ENCODE peak calls at places on chromosomes 11 and 22, in eight cellular contexts. B, H, C, E, X, N, G and L are unnamed samples.

GRCh38 chr11:96311120-96311568 is 31.9 kb downstream of the MAML2 start:
- DNase-seq in B (no peak), H (no peak), C (peak; percentile 87), E (no peak), X (peak; percentile 50), N (no peak), G (no peak), L (no peak)

GRCh38 chr11:71326328-71326940 is 74.1 kb upstream of the SHANK2 start:
- DNase-seq in B (peak; percentile 38), H (no peak), C (no peak), E (no peak), X (no peak), N (peak; percentile 17), G (no peak), L (no peak)

GRCh38 chr11:65489706-65490310 is 9.0 kb upstream of the MALAT1 start:
- DNase-seq in B (peak; percentile 76), H (no peak), C (peak; percentile 70), E (peak; percentile 52), X (no peak), N (peak; percentile 71), G (no peak), L (no peak)

GRCh38 chr11:19220903-19221682 is 19.3 kb upstream of the CSRP3 start:
- DNase-seq in B (no peak), H (no peak), C (no peak), E (no peak), X (no peak), N (no peak), G (no peak), L (no peak)

GRCh38 chr11:3344775-3345174 is 34.2 kb downstream of the ZNF195 start:
- DNase-seq in B (no peak), H (no peak), C (no peak), E (no peak), X (no peak), N (no peak), G (no peak), L (no peak)

GRCh38 chr11:84236436-84236835 is 950.3 kb upstream of the CCDC90B start:
- DNase-seq in B (no peak), H (no peak), C (no peak), E (no peak), X (no peak), N (no peak), G (no peak), L (no peak)

GRCh38 chr22:45072322-45072903 is 62.6 kb upstream of the PHF21B start:
- DNase-seq in B (peak; percentile 59), H (no peak), C (peak; percentile 93), E (no peak), X (peak; percentile 21), N (no peak), G (no peak), L (peak; percentile 60)

GRCh38 chr11:115958089-115959000 is 454.1 kb upstream of the CADM1 start:
- DNase-seq in B (no peak), H (no peak), C (no peak), E (no peak), X (no peak), N (no peak), G (no peak), L (no peak)

GRCh38 chr11:74506823-74507222 is 13.3 kb upstream of the LIPT2 start:
- DNase-seq in B (no peak), H (no peak), C (no peak), E (no peak), X (no peak), N (no peak), G (no peak), L (no peak)

GRCh38 chr22:22754268-22754657 is 109.8 kb downstream of the GGTLC2 start:
- DNase-seq in B (no peak), H (peak; percentile 13), C (no peak), E (no peak), X (no peak), N (no peak), G (no peak), L (no peak)

GRCh38 chr11:17573526-17573925 is 26.5 kb downstream of the OTOG start:
- DNase-seq in B (peak; percentile 15), H (no peak), C (no peak), E (no peak), X (no peak), N (no peak), G (no peak), L (no peak)

GRCh38 chr11:12446863-12447262 is 69.5 kb downstream of the PARVA start:
- DNase-seq in B (no peak), H (no peak), C (no peak), E (no peak), X (no peak), N (no peak), G (no peak), L (no peak)

GRCh38 chr11:12451179-12451814 is 73.9 kb downstream of the PARVA start:
- DNase-seq in B (no peak), H (no peak), C (no peak), E (no peak), X (no peak), N (no peak), G (no peak), L (no peak)

GRCh38 chr11:12448131-12448939 is 71.0 kb downstream of the PARVA start:
- DNase-seq in B (no peak), H (no peak), C (peak; percentile 59), E (no peak), X (no peak), N (no peak), G (no peak), L (no peak)

GRCh38 chr11:12453243-12453642 is 75.9 kb downstream of the PARVA start:
- DNase-seq in B (no peak), H (no peak), C (no peak), E (no peak), X (no peak), N (no peak), G (no peak), L (no peak)

DNA sequence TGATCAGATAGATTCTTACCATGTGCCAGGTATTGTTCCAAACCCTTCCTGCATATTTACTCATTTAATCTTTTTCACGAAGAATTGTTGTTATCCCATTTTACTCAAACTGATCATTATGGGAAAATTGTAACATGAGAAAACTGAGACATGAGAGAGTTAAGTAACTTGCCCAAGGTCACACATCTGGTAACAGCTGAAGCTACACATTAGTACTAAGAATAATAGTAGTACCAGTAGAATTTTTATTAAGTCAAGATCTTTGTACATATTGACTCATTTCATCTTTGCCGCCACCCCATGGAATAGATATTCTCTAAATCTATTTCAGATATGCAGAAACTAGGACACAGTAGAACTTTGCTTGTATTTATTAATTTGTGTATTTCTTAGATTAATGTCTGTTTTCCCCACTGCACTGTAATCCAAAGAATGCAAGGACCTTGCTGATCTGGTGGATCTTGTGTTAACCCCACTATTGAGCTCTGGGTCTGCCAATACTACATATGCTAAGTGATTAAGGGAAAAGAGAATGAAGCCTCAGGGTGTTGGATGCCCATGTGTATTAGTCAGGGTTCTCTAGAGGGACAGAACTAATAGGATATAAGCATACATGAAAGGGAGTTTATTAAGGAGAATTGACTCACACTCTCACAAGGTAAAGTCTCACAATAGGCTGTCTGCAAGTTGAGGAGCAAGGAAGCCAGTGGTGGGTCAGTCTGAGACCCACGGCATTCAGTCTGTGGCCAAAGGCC is 72.8 kb downstream of the PARVA start:
- DNase-seq in B (no peak), H (no peak), C (peak; percentile 82), E (no peak), X (no peak), N (no peak), G (no peak), L (no peak)
- H3K4me1 ChIP-seq in B (no peaks in the 10 kb centered on the region), H (no peaks in the 10 kb centered on the region), C (peaks cover 47% of the 10 kb centered on the region), E (no peaks in the 10 kb centered on the region), X (no peaks in the 10 kb centered on the region), N (no peaks in the 10 kb centered on the region), G (peaks cover 9% of the 10 kb centered on the region), L (no peaks in the 10 kb centered on the region)

GRCh38 chr11:73218830-73219215 is 742 bp downstream of the P2RY2 start:
- DNase-seq in B (no peak), H (no peak), C (no peak), E (no peak), X (no peak), N (peak; percentile 45), G (no peak), L (no peak)

GRCh38 chr11:73217131-73217809 is 811 bp upstream of the P2RY2 start:
- DNase-seq in B (no peak), H (no peak), C (no peak), E (no peak), X (no peak), N (peak; percentile 32), G (no peak), L (no peak)

GRCh38 chr11:73216466-73216865 is 1.6 kb upstream of the P2RY2 start:
- DNase-seq in B (no peak), H (no peak), C (no peak), E (no peak), X (no peak), N (no peak), G (no peak), L (no peak)

GRCh38 chr11:73218106-73218829 is at the start of gene P2RY2:
- DNase-seq in B (peak; percentile 91), H (peak; percentile 53), C (peak; percentile 52), E (peak; percentile 91), X (peak; percentile 53), N (peak; percentile 86), G (peak; percentile 67), L (no peak)

DNA sequence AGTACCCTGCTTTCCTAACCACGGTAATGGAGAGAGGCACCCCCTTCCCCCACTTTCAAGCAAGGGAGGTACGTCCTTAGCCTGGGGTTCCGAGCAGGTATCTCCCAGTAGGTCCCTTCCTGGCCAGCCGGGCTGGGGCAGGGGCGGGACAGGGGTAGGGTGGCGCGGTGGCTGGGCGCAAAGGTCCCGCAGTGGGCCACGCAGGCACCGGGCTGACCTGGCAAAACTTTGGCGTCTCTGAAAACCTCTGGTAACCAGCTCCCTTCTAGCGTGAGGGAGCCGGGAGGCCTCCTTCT is 323 bp upstream of the P2RY2 start:
- DNase-seq in B (no peak), H (no peak), C (no peak), E (no peak), X (no peak), N (no peak), G (no peak), L (no peak)
- H3K4me3 ChIP-seq in B (peak overlapping the region; percentile 63), H (peak overlapping the region; percentile 70), C (peak overlapping the region; percentile 77), E (peak overlapping the region; percentile 35), X (peak overlapping the region; percentile 36), N (peak overlapping the region; percentile 23), G (peak overlapping the region; percentile 26), L (peak overlapping the region; percentile 38)

GRCh38 chr11:10731064-10731680 is 19.9 kb upstream of the CTR9 start:
- DNase-seq in B (no peak), H (no peak), C (peak; percentile 12), E (no peak), X (no peak), N (no peak), G (no peak), L (no peak)
- H3K4me1 ChIP-seq in B (peaks cover 3% of the 10 kb centered on the region), H (no peaks in the 10 kb centered on the region), C (peaks cover 45% of the 10 kb centered on the region), E (peaks cover 5% of the 10 kb centered on the region), X (no peaks in the 10 kb centered on the region), N (peaks cover 2% of the 10 kb centered on the region), G (peaks cover 7% of the 10 kb centered on the region), L (no peaks in the 10 kb centered on the region)

DNA sequence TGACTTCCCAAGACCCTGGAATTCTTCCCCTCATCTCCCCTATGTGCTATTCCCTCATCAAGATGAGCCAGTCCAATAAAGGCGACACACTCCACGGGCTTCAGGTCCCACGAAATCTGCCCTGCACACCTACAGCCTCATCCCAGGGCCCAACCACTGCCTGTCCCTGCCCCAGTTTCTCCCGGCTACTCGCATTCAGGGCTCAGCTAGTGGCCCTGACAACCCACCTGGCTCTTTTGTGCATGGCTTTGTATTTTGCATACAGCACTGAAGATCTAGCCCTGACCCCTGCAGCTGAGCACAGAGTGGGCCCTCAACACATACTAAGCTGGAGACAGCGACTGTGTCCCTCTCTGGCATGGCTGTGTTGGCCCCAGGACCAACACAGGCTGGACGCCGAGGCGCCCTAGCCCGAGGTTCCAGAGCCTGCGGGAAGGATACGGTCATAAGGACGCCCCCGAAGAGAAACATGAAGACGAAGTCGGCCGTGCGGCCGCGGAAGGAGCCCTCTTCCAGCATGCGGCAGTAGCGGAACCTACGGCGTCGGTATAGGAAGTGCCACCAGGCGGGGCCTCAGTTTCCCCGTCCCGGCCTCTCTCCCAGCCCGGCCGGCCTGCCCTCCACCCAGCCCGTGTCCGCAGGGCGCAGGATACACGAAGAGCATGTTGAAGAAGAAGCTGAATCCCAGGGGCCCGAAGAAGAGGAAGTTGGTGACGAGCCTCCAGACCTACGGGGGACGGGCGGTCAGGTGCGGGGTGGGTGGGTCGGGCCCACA is 708 bp downstream of the DERL3 start:
- DNase-seq in B (peak; percentile 60), H (no peak), C (no peak), E (no peak), X (no peak), N (peak; percentile 52), G (no peak), L (no peak)
- H3K4me3 ChIP-seq in B (no peak overlapping the region), H (peak overlapping the region; percentile 60), C (no peak overlapping the region), E (no peak overlapping the region), X (no peak overlapping the region), N (no peak overlapping the region), G (peak overlapping the region; percentile 67), L (peak overlapping the region; percentile 65)